ENCODE peak calls at places on chromosomes 16 and 17, in nine cellular contexts. F, M, H, P, G, W, K, I and S are unnamed samples.
A peak's percentile ranks its signal among the peaks of the same experiment; 100 is the strongest.

GRCh38 chr16:1997591-1998359 is 8.0 kb downstream of the SYNGR3 start:
- DNase-seq in G (no peak), P (no peak), W (no peak), I (no peak), F (no peak), H (no peak), K (no peak), M (no peak), S (no peak)

GRCh38 chr16:15857779-15858560 is 1.1 kb upstream of the MYH11 start:
- DNase-seq in P (no peak), K (peak; percentile 3), F (no peak), W (no peak), I (peak; percentile 29), M (no peak), G (peak; percentile 26), H (peak; percentile 33), S (no peak)

GRCh38 chr17:58991718-58992331 is 114.9 kb downstream of the TRIM37 start:
- DNase-seq in P (peak; percentile 55), I (peak; percentile 23), H (peak; percentile 8), M (peak; percentile 79), W (no peak), K (no peak), G (no peak), F (no peak), S (no peak)

GRCh38 chr16:27434141-27435051 is 32.4 kb downstream of the IL21R start:
- DNase-seq in H (no peak), I (no peak), P (peak; percentile 16), W (no peak), F (no peak), G (no peak), M (no peak), K (no peak), S (peak; percentile 7)

GRCh38 chr17:55325405-55325804 is 60.6 kb downstream of the HLF start:
- DNase-seq in F (no peak), K (no peak), G (no peak), M (no peak), W (no peak), I (no peak), P (no peak), H (no peak), S (no peak)

GRCh38 chr16:25925466-25925865 is 233.7 kb downstream of the HS3ST4 start:
- DNase-seq in K (no peak), H (no peak), M (no peak), F (no peak), W (no peak), G (no peak), I (no peak), P (no peak), S (no peak)

GRCh38 chr16:81630632-81631026 is 148.5 kb upstream of the PLCG2 start:
- DNase-seq in G (no peak), K (no peak), I (no peak), P (no peak), H (no peak), W (no peak), F (no peak), M (no peak), S (no peak)

GRCh38 chr17:17816240-17816814 is 20.5 kb downstream of the SREBF1 start:
- DNase-seq in M (no peak), G (no peak), F (no peak), H (no peak), K (no peak), P (no peak), I (no peak), W (no peak), S (no peak)

GRCh38 chr17:71071837-71072236 is 902.5 kb downstream of the KCNJ2 start:
- DNase-seq in I (peak; percentile 98), H (peak; percentile 91), F (peak; percentile 98), K (no peak), W (peak; percentile 94), G (peak; percentile 7), M (peak; percentile 97), P (peak; percentile 40), S (no peak)

GRCh38 chr16:10617662-10618420 is 37.4 kb upstream of the EMP2 start:
- DNase-seq in H (no peak), K (no peak), M (no peak), F (no peak), P (no peak), G (no peak), I (no peak), W (no peak), S (no peak)

GRCh38 chr17:27551701-27552466 is 79.1 kb upstream of the LGALS9 start:
- DNase-seq in M (no peak), I (no peak), K (no peak), H (no peak), P (no peak), G (no peak), F (peak; percentile 75), W (peak; percentile 94), S (no peak)

GRCh38 chr16:57025941-57026777 is 36.8 kb downstream of the NLRC5 start:
- DNase-seq in H (no peak), P (no peak), G (no peak), W (no peak), M (no peak), F (no peak), I (no peak), K (no peak), S (no peak)

GRCh38 chr17:42274273-42274542 is 2.0 kb downstream of the STAT5B start:
- DNase-seq in K (no peak), I (no peak), P (no peak), H (no peak), F (no peak), G (no peak), W (no peak), M (no peak), S (no peak)

GRCh38 chr16:29678691-29679267 is at the start of gene QPRT:
- DNase-seq in F (no peak), H (peak; percentile 30), M (no peak), G (peak; percentile 90), P (peak; percentile 52), I (peak; percentile 57), W (peak; percentile 78), K (peak; percentile 60), S (no peak)

DNA sequence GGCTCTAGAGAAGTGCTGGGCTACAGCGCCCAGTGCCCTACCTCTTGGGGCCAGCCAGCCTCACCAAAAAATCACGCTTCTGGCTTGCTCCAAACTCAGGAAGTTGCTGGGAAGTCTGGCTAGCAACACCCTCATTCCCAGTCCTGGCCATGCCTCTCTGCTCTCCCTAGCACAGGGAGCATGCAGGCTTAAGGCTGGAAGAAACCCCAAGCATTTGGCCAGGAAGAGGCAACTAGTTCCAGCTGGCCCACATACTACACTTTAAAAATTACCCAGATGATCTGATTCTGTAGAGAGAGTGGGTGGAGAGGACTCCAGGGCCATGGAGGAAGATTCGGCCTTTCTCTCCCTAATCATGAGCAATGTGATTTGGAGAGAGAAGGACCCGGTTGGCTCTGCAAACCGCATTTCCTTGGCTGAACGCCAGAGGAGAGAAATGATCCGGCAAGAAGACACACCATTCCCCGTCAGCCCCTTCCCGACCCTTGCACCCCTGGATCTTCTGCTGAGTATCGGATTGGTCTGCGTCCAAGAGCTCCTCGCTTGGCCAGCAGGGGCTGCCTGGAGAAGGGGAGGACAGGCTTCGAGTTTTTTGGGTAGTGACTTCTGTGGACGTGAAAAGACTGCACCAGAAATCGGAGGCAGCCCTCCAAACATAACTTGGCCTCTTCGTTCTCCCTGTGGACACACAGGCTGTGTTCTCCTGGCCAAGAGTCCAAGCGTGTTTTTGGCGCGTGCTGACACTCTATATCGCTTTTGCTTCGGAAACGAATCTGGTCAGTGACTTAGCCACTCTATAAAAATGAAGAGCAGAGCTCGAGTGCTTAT is 406.3 kb downstream of the WWOX start:
- DNase-seq in I (no peak), K (no peak), G (no peak), M (no peak), W (no peak), H (peak; percentile 52), P (peak; percentile 78), F (no peak), S (no peak)
- TF ChIP-seq CTCF in I (no peak), K (no peak), G (no peak), M (no peak), W (no peak), H (peak; percentile 33), P (peak; percentile 20), F (no peak), S (no peak)

DNA sequence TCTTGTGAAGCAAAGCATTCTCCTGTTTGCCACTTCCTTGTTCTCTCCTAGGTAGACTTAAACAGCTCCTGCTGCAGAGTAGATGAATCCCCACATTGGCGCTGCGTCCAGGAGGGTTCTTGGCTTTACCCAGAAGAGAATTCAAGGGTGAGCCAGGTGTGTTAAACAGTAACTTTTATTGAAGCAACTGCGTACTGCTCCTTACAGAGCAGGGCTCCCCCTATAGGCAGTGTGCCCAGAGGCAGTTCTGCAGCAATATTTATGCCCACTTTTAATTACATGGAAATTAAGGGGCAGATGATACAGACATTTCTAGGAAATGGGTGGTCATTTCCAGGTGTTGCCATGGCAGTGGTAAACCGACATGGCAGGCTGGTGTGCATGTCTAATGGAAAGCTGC is 987.6 kb upstream of the RBFOX1 start:
- DNase-seq in G (no peak), P (no peak), F (no peak), M (no peak), I (no peak), K (no peak), W (no peak), H (no peak), S (no peak)
- TF ChIP-seq CTCF in G (peak; percentile 28), P (no peak), F (no peak), M (peak; percentile 20), I (no peak), K (peak; percentile 24), W (peak; percentile 41), H (no peak), S (no peak)

GRCh38 chr17:77154187-77154586 is 13.4 kb downstream of the SEC14L1 start:
- DNase-seq in F (no peak), M (no peak), W (no peak), H (no peak), I (no peak), K (no peak), G (no peak), P (no peak), S (no peak)
- TF ChIP-seq CTCF in F (no peak), M (no peak), W (no peak), H (no peak), I (no peak), K (no peak), G (no peak), P (no peak), S (no peak)

GRCh38 chr16:681746-682427 is 1.7 kb downstream of the STUB1 start:
- DNase-seq in K (no peak), M (no peak), F (no peak), W (no peak), H (no peak), G (peak; percentile 47), P (no peak), I (no peak), S (no peak)

GRCh38 chr16:682493-683395 is 1.4 kb downstream of the JMJD8 start:
- DNase-seq in M (no peak), F (no peak), G (no peak), H (no peak), K (no peak), W (no peak), I (no peak), P (no peak), S (no peak)

GRCh38 chr16:680625-680945 is 375 bp downstream of the STUB1 start:
- DNase-seq in I (no peak), H (no peak), W (no peak), G (no peak), F (no peak), M (no peak), K (no peak), P (no peak), S (no peak)

GRCh38 chr16:679808-680624 is at the start of gene STUB1:
- DNase-seq in P (peak; percentile 90), W (peak; percentile 60), F (peak; percentile 48), G (peak; percentile 95), K (peak; percentile 92), I (peak; percentile 87), H (peak; percentile 80), M (peak; percentile 67), S (peak; percentile 83)

GRCh38 chr16:680967-681745 is 946 bp downstream of the STUB1 start:
- DNase-seq in F (no peak), G (peak; percentile 50), H (peak; percentile 63), I (peak; percentile 45), M (peak; percentile 20), W (no peak), K (no peak), P (peak; percentile 56), S (no peak)
- TF ChIP-seq CTCF in F (peak; percentile 14), G (peak; percentile 16), H (no peak), I (no peak), M (peak; percentile 38), W (no peak), K (no peak), P (no peak), S (no peak)